ENCODE peak calls at places on chromosomes 1 and 21, in six cellular contexts. One of them, this sample, is unnamed. For H3K4me1 and H3K36me3, the result is how much of the 10 kb centered on the place peaks cover.

GRCh38 chr1:150192012-150192411 is 42.3 kb downstream of the PLEKHO1 start:
- DNase-seq in heart left ventricle: no peak
- DNase-seq in CD8-positive, alpha-beta memory T cell: no peak
- DNase-seq in neuronal stem cell: no peak
- DNase-seq in CD8-positive, alpha-beta T cell: no peak
- DNase-seq in IMR-90: peak
- DNase-seq in this sample: no peak

GRCh38 chr1:59414406-59415133 is 117.7 kb downstream of the FGGY start:
- DNase-seq in CD8-positive, alpha-beta memory T cell: no peak
- DNase-seq in IMR-90: peak
- DNase-seq in heart left ventricle: no peak
- DNase-seq in CD8-positive, alpha-beta T cell: no peak
- DNase-seq in neuronal stem cell: no peak
- DNase-seq in this sample: no peak

GRCh38 chr1:231872461-231872910 is 245.9 kb downstream of the DISC1 start:
- DNase-seq in neuronal stem cell: no peak
- DNase-seq in heart left ventricle: no peak
- DNase-seq in IMR-90: peak
- DNase-seq in CD8-positive, alpha-beta memory T cell: no peak
- DNase-seq in CD8-positive, alpha-beta T cell: no peak
- DNase-seq in this sample: no peak

GRCh38 chr1:85330711-85331290 is 54.4 kb upstream of the BCL10 start:
- DNase-seq in neuronal stem cell: no peak
- DNase-seq in CD8-positive, alpha-beta T cell: no peak
- DNase-seq in IMR-90: peak
- DNase-seq in CD8-positive, alpha-beta memory T cell: no peak
- DNase-seq in heart left ventricle: peak
- DNase-seq in this sample: no peak

GRCh38 chr21:17463441-17463840 is 49.4 kb upstream of the CXADR start:
- DNase-seq in CD8-positive, alpha-beta T cell: no peak
- DNase-seq in neuronal stem cell: no peak
- DNase-seq in CD8-positive, alpha-beta memory T cell: no peak
- DNase-seq in IMR-90: peak
- DNase-seq in heart left ventricle: peak
- DNase-seq in this sample: no peak

GRCh38 chr1:213720032-213720431 is 267.7 kb upstream of the PROX1 start:
- DNase-seq in CD8-positive, alpha-beta memory T cell: no peak
- DNase-seq in IMR-90: no peak
- DNase-seq in neuronal stem cell: no peak
- DNase-seq in heart left ventricle: no peak
- DNase-seq in CD8-positive, alpha-beta T cell: no peak
- DNase-seq in this sample: no peak

GRCh38 chr21:45806042-45806441 is 162.5 kb downstream of the PCBP3 start:
- DNase-seq in CD8-positive, alpha-beta memory T cell: no peak
- DNase-seq in IMR-90: no peak
- DNase-seq in neuronal stem cell: no peak
- DNase-seq in heart left ventricle: no peak
- DNase-seq in CD8-positive, alpha-beta T cell: no peak
- DNase-seq in this sample: no peak

GRCh38 chr21:38384675-38385074 is 113.6 kb downstream of the ERG start:
- DNase-seq in neuronal stem cell: no peak
- DNase-seq in CD8-positive, alpha-beta memory T cell: no peak
- DNase-seq in IMR-90: no peak
- DNase-seq in CD8-positive, alpha-beta T cell: no peak
- DNase-seq in heart left ventricle: no peak
- DNase-seq in this sample: no peak

GRCh38 chr1:245710961-245711903 is 556.4 kb downstream of the KIF26B start:
- DNase-seq in CD8-positive, alpha-beta T cell: no peak
- DNase-seq in neuronal stem cell: no peak
- DNase-seq in heart left ventricle: no peak
- DNase-seq in IMR-90: no peak
- DNase-seq in CD8-positive, alpha-beta memory T cell: no peak
- DNase-seq in this sample: no peak

GRCh38 chr1:24385160-24385939 is 28.2 kb downstream of the STPG1 start:
- DNase-seq in heart left ventricle: no peak
- DNase-seq in CD8-positive, alpha-beta T cell: no peak
- DNase-seq in CD8-positive, alpha-beta memory T cell: peak
- DNase-seq in neuronal stem cell: no peak
- DNase-seq in IMR-90: peak
- DNase-seq in this sample: peak

GRCh38 chr1:112505878-112506277 is 2.9 kb upstream of the WNT2B start:
- DNase-seq in heart left ventricle: no peak
- DNase-seq in neuronal stem cell: no peak
- DNase-seq in CD8-positive, alpha-beta memory T cell: no peak
- DNase-seq in CD8-positive, alpha-beta T cell: no peak
- DNase-seq in IMR-90: no peak
- DNase-seq in this sample: no peak

GRCh38 chr1:95195046-95195445 is 39.0 kb upstream of the RWDD3 start:
- DNase-seq in CD8-positive, alpha-beta T cell: no peak
- DNase-seq in IMR-90: no peak
- DNase-seq in neuronal stem cell: no peak
- DNase-seq in CD8-positive, alpha-beta memory T cell: no peak
- DNase-seq in heart left ventricle: no peak
- DNase-seq in this sample: no peak

GRCh38 chr1:229118662-229119061 is 152.2 kb upstream of the RAB4A start:
- DNase-seq in heart left ventricle: no peak
- DNase-seq in CD8-positive, alpha-beta memory T cell: no peak
- DNase-seq in IMR-90: no peak
- DNase-seq in neuronal stem cell: no peak
- DNase-seq in CD8-positive, alpha-beta T cell: no peak
- DNase-seq in this sample: no peak
- H3K4me1 ChIP-seq in heart left ventricle: under half
- H3K4me1 ChIP-seq in CD8-positive, alpha-beta memory T cell: under half
- H3K4me1 ChIP-seq in IMR-90: under half
- H3K4me1 ChIP-seq in neuronal stem cell: under half
- H3K4me1 ChIP-seq in CD8-positive, alpha-beta T cell: under half
- H3K4me1 ChIP-seq in this sample: under half

DNA sequence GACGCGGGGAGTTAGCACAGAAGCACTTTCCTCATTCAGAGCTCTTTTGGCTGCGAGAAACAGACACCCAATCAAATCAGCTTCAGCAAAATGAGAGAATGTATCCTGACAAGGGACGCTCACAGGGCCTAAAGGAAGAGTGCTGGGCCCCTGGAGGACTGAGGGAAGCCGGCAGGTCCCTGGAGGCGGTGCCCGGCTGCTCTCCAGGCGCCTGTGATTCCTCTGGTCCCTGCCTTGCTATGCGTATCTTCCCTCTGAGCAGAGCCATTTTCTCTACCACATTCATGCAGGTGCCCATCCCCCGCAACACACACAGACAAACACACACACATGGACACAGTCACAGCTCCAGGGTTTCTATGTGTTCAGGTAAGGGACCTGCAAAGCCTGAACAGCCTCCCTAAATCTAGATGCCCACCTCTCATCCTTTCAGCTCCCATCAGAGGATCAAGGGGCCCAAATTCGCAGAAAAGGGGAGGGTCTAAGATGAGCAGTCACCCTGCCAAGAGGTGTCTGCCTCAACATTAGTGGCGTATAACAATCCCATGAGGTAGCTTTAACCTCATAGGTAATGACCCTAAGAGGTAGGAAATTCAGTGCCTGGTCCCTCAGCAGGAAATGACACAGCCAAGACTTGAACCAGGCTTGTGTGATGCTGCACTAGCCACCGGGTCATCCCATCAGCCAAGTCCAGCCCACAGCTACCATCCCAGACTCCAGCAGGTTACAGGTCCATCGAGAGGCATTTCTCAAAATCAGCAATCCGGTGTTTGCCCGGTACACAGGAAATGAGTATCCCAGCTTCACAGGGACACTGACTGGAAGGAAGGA is 29.0 kb downstream of the PTAFR start:
- DNase-seq in neuronal stem cell: no peak
- DNase-seq in CD8-positive, alpha-beta T cell: no peak
- DNase-seq in IMR-90: no peak
- DNase-seq in CD8-positive, alpha-beta memory T cell: no peak
- DNase-seq in heart left ventricle: no peak
- DNase-seq in this sample: no peak
- H3K4me3 ChIP-seq in neuronal stem cell: no peak
- H3K4me3 ChIP-seq in CD8-positive, alpha-beta T cell: no peak
- H3K4me3 ChIP-seq in IMR-90: no peak
- H3K4me3 ChIP-seq in CD8-positive, alpha-beta memory T cell: no peak
- H3K4me3 ChIP-seq in heart left ventricle: no peak
- H3K4me3 ChIP-seq in this sample: no peak

GRCh38 chr1:1758692-1759455 is 19.4 kb downstream of the NADK start:
- DNase-seq in CD8-positive, alpha-beta T cell: no peak
- DNase-seq in heart left ventricle: peak
- DNase-seq in neuronal stem cell: no peak
- DNase-seq in IMR-90: no peak
- DNase-seq in CD8-positive, alpha-beta memory T cell: no peak
- DNase-seq in this sample: no peak

GRCh38 chr1:1759456-1760344 is 18.6 kb downstream of the NADK start:
- DNase-seq in IMR-90: no peak
- DNase-seq in neuronal stem cell: no peak
- DNase-seq in CD8-positive, alpha-beta T cell: no peak
- DNase-seq in heart left ventricle: no peak
- DNase-seq in CD8-positive, alpha-beta memory T cell: no peak
- DNase-seq in this sample: no peak

GRCh38 chr1:1761504-1762376 is 16.5 kb downstream of the NADK start:
- DNase-seq in heart left ventricle: no peak
- DNase-seq in CD8-positive, alpha-beta T cell: no peak
- DNase-seq in CD8-positive, alpha-beta memory T cell: no peak
- DNase-seq in IMR-90: no peak
- DNase-seq in neuronal stem cell: no peak
- DNase-seq in this sample: no peak

GRCh38 chr1:1760345-1760650 is 18.0 kb downstream of the NADK start:
- DNase-seq in CD8-positive, alpha-beta memory T cell: no peak
- DNase-seq in neuronal stem cell: no peak
- DNase-seq in CD8-positive, alpha-beta T cell: no peak
- DNase-seq in IMR-90: no peak
- DNase-seq in heart left ventricle: no peak
- DNase-seq in this sample: no peak

DNA sequence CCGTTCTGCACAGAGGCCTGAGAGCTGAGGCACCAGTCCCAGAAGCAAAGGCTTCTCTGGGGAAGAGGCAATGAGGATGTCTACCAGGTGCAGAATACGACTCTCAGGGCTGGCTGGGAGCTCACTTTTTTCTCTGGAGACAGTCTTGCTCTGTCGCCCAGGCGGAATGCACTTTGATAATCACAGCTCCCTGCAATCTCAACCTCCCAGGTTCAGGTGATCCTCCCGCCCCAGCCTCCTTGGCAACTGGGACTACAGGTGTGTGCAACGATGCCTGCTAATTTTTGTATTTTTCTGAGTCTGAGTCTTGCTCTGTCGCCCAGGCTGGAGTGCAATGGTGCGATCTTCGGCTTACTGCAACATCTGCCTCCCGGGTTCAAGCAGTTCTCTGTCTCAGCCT is 17.6 kb downstream of the NADK start:
- DNase-seq in IMR-90: no peak
- DNase-seq in CD8-positive, alpha-beta T cell: no peak
- DNase-seq in neuronal stem cell: no peak
- DNase-seq in CD8-positive, alpha-beta memory T cell: no peak
- DNase-seq in heart left ventricle: no peak
- DNase-seq in this sample: no peak
- H3K36me3 ChIP-seq in IMR-90: half or more
- H3K36me3 ChIP-seq in CD8-positive, alpha-beta T cell: under half
- H3K36me3 ChIP-seq in neuronal stem cell: half or more
- H3K36me3 ChIP-seq in CD8-positive, alpha-beta memory T cell: under half
- H3K36me3 ChIP-seq in heart left ventricle: half or more
- H3K36me3 ChIP-seq in this sample: under half

GRCh38 chr1:206471415-206471801 is 1.1 kb downstream of the IKBKE start:
- DNase-seq in CD8-positive, alpha-beta memory T cell: no peak
- DNase-seq in heart left ventricle: no peak
- DNase-seq in neuronal stem cell: no peak
- DNase-seq in CD8-positive, alpha-beta T cell: no peak
- DNase-seq in IMR-90: no peak
- DNase-seq in this sample: no peak

GRCh38 chr1:206470692-206471414 is 577 bp downstream of the IKBKE start:
- DNase-seq in heart left ventricle: no peak
- DNase-seq in IMR-90: peak
- DNase-seq in CD8-positive, alpha-beta memory T cell: no peak
- DNase-seq in neuronal stem cell: no peak
- DNase-seq in CD8-positive, alpha-beta T cell: peak
- DNase-seq in this sample: peak

GRCh38 chr1:206472454-206472853 is 2.2 kb downstream of the IKBKE start:
- DNase-seq in CD8-positive, alpha-beta T cell: no peak
- DNase-seq in heart left ventricle: peak
- DNase-seq in neuronal stem cell: no peak
- DNase-seq in CD8-positive, alpha-beta memory T cell: no peak
- DNase-seq in IMR-90: peak
- DNase-seq in this sample: no peak

GRCh38 chr1:206472886-206473285 is 2.6 kb downstream of the IKBKE start:
- DNase-seq in CD8-positive, alpha-beta memory T cell: no peak
- DNase-seq in IMR-90: no peak
- DNase-seq in CD8-positive, alpha-beta T cell: no peak
- DNase-seq in heart left ventricle: peak
- DNase-seq in neuronal stem cell: no peak
- DNase-seq in this sample: no peak

DNA sequence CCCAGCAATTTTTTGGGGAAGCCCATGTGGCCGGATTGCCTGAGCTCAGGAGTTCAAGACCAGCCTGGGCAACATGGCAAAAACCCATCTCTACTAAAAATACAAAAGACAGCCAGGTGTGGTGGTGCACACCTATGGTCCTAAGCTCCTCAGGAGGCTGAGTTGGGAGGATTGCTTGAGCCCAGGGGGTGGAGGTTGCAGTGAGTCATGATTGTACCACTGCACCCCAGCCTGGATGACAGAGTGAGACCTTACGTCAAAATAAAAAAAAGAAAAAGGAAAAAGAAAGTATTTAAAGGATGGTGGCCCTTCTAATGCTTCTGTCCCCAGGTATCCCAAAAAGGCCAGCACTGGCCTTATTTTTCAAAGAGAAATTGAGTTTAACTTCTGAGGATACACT is 1.7 kb downstream of the IKBKE start:
- DNase-seq in heart left ventricle: no peak
- DNase-seq in neuronal stem cell: no peak
- DNase-seq in CD8-positive, alpha-beta T cell: no peak
- DNase-seq in CD8-positive, alpha-beta memory T cell: no peak
- DNase-seq in IMR-90: no peak
- DNase-seq in this sample: peak
- H3K4me1 ChIP-seq in heart left ventricle: under half
- H3K4me1 ChIP-seq in neuronal stem cell: under half
- H3K4me1 ChIP-seq in CD8-positive, alpha-beta T cell: half or more
- H3K4me1 ChIP-seq in CD8-positive, alpha-beta memory T cell: half or more
- H3K4me1 ChIP-seq in IMR-90: under half
- H3K4me1 ChIP-seq in this sample: half or more

This sample was measured in CD4-positive, CD25-positive, alpha-beta regulatory T cell.